ENCODE peak calls at places on chromosomes 16 and 17, in seven cellular contexts. F is epithelial cell of esophagus, K is spleen, D is ovary, S is AG10803, L is mucosa of descending colon, N is fibroblast of the aortic adventitia. E is an unnamed sample.

GRCh38 chr17:2192367-2193028 is 111.1 kb downstream of the SMG6 start:
- DNase-seq in D (no peak), N (peak; percentile 99), L (no peak), S (peak; percentile 98), K (peak; percentile 76), F (peak; percentile 88), E (peak; percentile 97)

GRCh38 chr16:10536814-10537389 is 43.5 kb downstream of the EMP2 start:
- DNase-seq in K (no peak), N (no peak), F (peak; percentile 35), S (no peak), L (no peak), D (no peak), E (no peak)

GRCh38 chr17:51371732-51372151 is 111.4 kb downstream of the UTP18 start:
- DNase-seq in D (no peak), L (no peak), S (peak; percentile 36), K (no peak), N (peak; percentile 27), F (peak; percentile 57), E (peak; percentile 49)

GRCh38 chr17:19683117-19683516 is 33.3 kb downstream of the SLC47A2 start:
- DNase-seq in N (no peak), K (no peak), L (no peak), F (no peak), D (no peak), S (no peak), E (no peak)

GRCh38 chr17:44079877-44080821 is 9.6 kb downstream of the G6PC3 start:
- DNase-seq in F (no peak), S (no peak), D (no peak), K (no peak), L (peak; percentile 33), N (no peak), E (no peak)

GRCh38 chr16:9971907-9972306 is 210.3 kb downstream of the GRIN2A start:
- DNase-seq in F (no peak), D (no peak), N (no peak), K (no peak), L (no peak), S (no peak), E (no peak)

GRCh38 chr16:69064164-69064563 is 41.3 kb upstream of the HAS3 start:
- DNase-seq in S (no peak), D (no peak), K (no peak), F (peak; percentile 69), N (no peak), L (no peak), E (no peak)

GRCh38 chr17:47324224-47325020 is 667 bp downstream of the EFCAB13 start:
- DNase-seq in D (peak; percentile 54), L (peak; percentile 81), K (peak; percentile 84), N (peak; percentile 50), F (peak; percentile 39), S (peak; percentile 18), E (peak; percentile 50)

GRCh38 chr17:65100316-65101140 is 36.6 kb upstream of the RGS9 start:
- DNase-seq in K (peak; percentile 97), D (peak; percentile 91), S (peak; percentile 68), F (peak; percentile 70), L (peak; percentile 90), N (peak; percentile 76), E (peak; percentile 74)

GRCh38 chr17:51651513-51652298 is 391.4 kb downstream of the UTP18 start:
- DNase-seq in L (no peak), N (no peak), K (no peak), D (no peak), F (no peak), S (no peak), E (no peak)

GRCh38 chr17:74340470-74341023 is 14.5 kb downstream of the KIF19 start:
- DNase-seq in K (no peak), F (no peak), S (no peak), D (no peak), N (no peak), L (no peak), E (no peak)

GRCh38 chr16:89410794-89411309 is 79.5 kb downstream of the ANKRD11 start:
- DNase-seq in F (peak; percentile 69), D (peak; percentile 67), K (no peak), N (peak; percentile 94), L (peak; percentile 70), S (peak; percentile 87), E (peak; percentile 96)

GRCh38 chr17:78343099-78343432 is 16.8 kb downstream of the SOCS3 start:
- DNase-seq in F (no peak), D (peak; percentile 78), S (peak; percentile 95), L (peak; percentile 86), K (peak; percentile 91), N (peak; percentile 93), E (peak; percentile 97)

GRCh38 chr16:4666537-4667202 is 26.7 kb upstream of the NUDT16L1 start:
- DNase-seq in L (no peak), F (no peak), D (no peak), S (no peak), K (no peak), N (no peak), E (no peak)

GRCh38 chr16:56625140-56625942 is at the start of gene MT1E:
- DNase-seq in L (peak; percentile 90), K (no peak), S (peak; percentile 80), N (peak; percentile 82), D (peak; percentile 68), F (peak; percentile 83), E (peak; percentile 80)
- H3K4me3 ChIP-seq in L (peak within 1 kb of the TSS; percentile 19), K (peak within 1 kb of the TSS; percentile 49), S (peak within 1 kb of the TSS; percentile 74), N (peak within 1 kb of the TSS; percentile 81), D (peak within 1 kb of the TSS; percentile 73), F (peak within 1 kb of the TSS; percentile 87), E (peak within 1 kb of the TSS; percentile 59)

DNA sequence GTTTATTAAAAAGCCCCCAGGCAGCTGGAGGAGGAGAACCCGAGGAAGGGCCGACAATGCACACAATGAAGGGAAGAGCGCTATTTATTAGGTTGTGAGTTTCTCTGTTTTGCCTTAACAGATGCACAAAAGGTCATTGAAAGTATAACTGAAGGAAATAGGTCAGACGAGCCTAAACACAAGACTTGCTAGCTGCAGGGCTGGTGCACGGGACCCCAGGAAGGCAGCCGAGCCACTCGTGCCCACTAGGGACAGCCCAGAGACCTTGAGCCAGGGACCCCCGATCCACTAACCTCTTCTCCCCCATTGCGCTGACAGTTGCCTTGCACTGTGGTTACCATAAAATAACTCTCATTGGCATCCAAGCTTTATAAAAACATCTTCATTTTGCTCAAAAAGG is 11.3 kb downstream of the LITAFD start:
- DNase-seq in F (no peak), S (no peak), D (no peak), K (peak; percentile 38), N (no peak), L (no peak), E (no peak)
- H3K4me3 ChIP-seq in F (no peak overlapping the region), S (no peak overlapping the region), D (no peak overlapping the region), K (no peak overlapping the region), N (no peak overlapping the region), L (no peak overlapping the region), E (no peak overlapping the region)

DNA sequence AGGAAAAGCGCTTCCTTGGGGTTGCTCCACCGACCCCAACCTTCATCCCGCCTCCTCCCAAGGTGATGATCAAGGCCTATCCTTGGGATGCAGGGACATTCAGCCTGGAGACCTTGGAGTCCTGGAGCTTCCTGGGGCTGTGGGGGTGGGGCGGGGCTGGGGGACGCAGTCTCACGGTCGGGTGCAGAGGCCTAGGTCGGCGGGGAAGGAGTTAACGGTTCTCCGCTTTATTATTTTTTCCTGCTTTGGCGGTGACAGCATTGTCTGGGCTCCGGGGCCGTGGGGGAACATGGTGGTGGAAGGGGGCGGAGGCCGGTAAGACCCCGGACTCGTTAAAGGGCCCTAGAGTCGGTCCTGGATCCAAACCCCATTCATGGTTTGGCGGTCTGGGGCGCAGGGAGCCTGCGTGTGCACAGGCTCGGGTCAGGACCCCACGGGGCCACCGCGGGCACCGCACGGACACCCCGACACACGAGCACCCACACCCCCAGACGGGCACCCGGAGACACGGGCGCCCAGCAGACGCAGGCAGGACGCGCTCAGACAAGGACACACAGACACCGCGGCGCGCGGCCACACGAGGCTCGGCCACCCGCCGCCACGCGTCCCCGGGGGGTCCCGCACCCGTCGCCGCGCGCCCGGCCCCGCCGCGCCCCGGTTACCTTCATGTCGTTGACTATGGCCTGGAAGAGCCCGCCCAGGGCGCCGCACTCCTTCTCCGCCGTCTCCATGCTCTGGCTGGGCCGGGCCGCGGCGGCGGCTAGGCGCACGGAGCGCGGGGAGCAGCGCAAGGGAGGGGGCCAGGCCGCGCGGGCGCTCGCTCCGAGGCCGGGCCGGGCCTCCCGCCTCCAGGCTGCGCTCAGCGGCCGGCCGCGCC is 554 bp downstream of the MTSS2 start:
- DNase-seq in D (peak; percentile 67), F (peak; percentile 41), S (no peak), L (peak; percentile 57), K (peak; percentile 75), N (no peak), E (no peak)
- H3K4me3 ChIP-seq in D (peak overlapping the region; percentile 83), F (peak overlapping the region; percentile 85), S (peak overlapping the region; percentile 91), L (peak overlapping the region; percentile 30), K (peak overlapping the region; percentile 71), N (peak overlapping the region; percentile 82), E (peak overlapping the region; percentile 79)

DNA sequence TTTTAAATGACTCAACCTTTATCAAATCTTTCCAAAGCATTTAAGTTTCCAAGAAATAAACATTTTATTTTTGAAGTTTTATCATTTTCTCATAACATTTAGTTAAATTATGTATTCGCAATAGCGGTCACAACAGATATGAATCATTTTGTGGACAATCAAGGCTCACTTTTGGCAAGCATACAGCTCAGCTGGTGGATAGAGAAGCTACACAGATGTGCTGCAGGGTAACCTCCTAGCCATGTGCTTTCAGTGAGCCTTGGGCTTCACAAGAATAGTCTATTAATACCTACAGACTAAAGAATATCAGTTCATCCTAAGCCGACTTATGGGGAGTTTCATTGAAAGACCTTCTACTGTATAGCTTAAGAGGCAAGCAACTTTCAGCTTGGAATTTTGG is 144.8 kb downstream of the MRTFB start:
- DNase-seq in D (no peak), L (no peak), K (no peak), S (peak; percentile 15), F (no peak), N (no peak), E (no peak)
- H3K4me3 ChIP-seq in D (no peak overlapping the region), L (no peak overlapping the region), K (no peak overlapping the region), S (no peak overlapping the region), F (no peak overlapping the region), N (no peak overlapping the region), E (no peak overlapping the region)

DNA sequence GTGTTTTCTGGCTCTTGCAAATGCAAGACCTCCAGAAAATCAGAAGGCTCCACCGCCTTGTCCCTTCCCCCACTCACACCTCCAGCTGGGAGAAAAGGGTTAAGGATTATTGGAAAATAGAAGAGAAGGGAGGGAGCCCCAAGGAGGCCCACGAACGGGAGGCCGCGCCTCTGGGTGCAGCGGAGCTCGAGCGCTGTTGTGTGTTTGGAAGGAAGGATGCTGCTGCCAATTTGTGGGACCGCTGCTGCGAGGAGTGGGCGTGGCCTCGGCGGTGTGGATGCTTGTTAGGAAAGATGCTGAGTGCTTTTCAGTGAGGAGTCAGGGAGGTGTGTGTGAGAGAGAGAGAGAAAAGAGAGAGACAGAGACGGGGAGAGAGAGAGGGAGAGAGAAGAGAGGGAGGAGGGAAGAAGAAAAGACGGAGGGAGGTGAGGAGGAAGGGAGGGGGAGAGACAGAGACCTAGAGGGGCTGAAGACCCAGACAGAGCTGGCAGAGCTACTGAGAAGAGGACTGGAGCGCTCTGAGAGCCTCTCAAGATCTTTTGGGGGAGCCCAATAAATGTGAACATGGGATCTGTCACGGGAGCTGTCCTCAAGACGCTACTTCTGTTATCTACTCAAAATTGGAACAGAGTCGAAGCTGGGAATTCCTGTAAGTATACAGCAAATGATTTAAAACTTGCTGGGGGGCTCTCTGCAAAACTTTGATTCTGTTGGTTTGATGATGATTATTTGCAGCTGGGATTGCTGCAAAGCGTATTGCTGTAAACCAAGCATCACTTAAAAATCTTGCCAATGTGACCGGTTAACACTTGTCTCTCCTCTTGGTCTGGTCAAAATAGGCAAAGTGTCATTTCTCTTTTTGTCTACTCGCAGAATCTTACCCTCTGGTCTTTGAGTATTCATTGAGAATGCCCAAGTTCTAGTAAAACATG is at the start of gene CNTNAP4:
- DNase-seq in D (peak; percentile 8), N (no peak), K (no peak), L (no peak), F (peak; percentile 4), S (no peak), E (no peak)
- H3K4me3 ChIP-seq in D (no peak within 1 kb of the TSS), N (no peak within 1 kb of the TSS), K (no peak within 1 kb of the TSS), L (no peak within 1 kb of the TSS), F (no peak within 1 kb of the TSS), S (no peak within 1 kb of the TSS), E (no peak within 1 kb of the TSS)